ENCODE peak calls at places on chromosome 4, in nine cellular contexts. O, R, I, X, G, V, T, B and N are unnamed samples.

GRCh38 chr4:2745981-2746806 is 9.9 kb downstream of the TNIP2 start:
- DNase-seq in G (no peak), T (peak; percentile 64), R (no peak), B (peak; percentile 84), X (peak; percentile 76), O (peak; percentile 84), V (peak; percentile 85), I (peak; percentile 68), N (no peak)

GRCh38 chr4:174538123-174538875 is 16.0 kb upstream of the HPGD start:
- DNase-seq in V (no peak), B (no peak), R (no peak), T (no peak), O (peak; percentile 74), I (peak; percentile 6), X (no peak), G (no peak), N (no peak)

GRCh38 chr4:64774626-64775025 is 365.4 kb upstream of the TECRL start:
- DNase-seq in G (no peak), O (no peak), V (no peak), X (no peak), T (no peak), R (no peak), I (no peak), B (no peak), N (no peak)

GRCh38 chr4:55503164-55503563 is 43.5 kb downstream of the CLOCK start:
- DNase-seq in I (no peak), R (no peak), B (no peak), T (no peak), V (peak; percentile 84), X (peak; percentile 86), G (no peak), O (peak; percentile 87), N (no peak)

GRCh38 chr4:83237591-83237990 is 47.0 kb downstream of the COQ2 start:
- DNase-seq in O (no peak), I (no peak), G (no peak), B (no peak), T (no peak), V (no peak), X (no peak), R (no peak), N (no peak)

GRCh38 chr4:53500552-53500951 is 90.7 kb downstream of the LNX1 start:
- DNase-seq in I (no peak), G (no peak), B (no peak), R (no peak), O (no peak), X (no peak), V (no peak), T (no peak), N (no peak)

GRCh38 chr4:13615162-13615561 is 12.4 kb downstream of the BOD1L1 start:
- DNase-seq in T (no peak), V (no peak), X (no peak), G (no peak), R (no peak), B (no peak), I (no peak), O (no peak), N (no peak)

GRCh38 chr4:113761682-113762060 is at the start of gene CAMK2D:
- DNase-seq in I (peak; percentile 95), O (peak; percentile 74), V (peak; percentile 89), T (peak; percentile 76), R (peak; percentile 92), B (peak; percentile 92), G (peak; percentile 91), X (peak; percentile 82), N (peak; percentile 64)

GRCh38 chr4:7714176-7714575 is 225.5 kb downstream of the AFAP1 start:
- DNase-seq in X (no peak), B (no peak), R (no peak), G (no peak), I (no peak), O (no peak), V (no peak), T (no peak), N (no peak)

GRCh38 chr4:123555500-123556273 is 159.1 kb downstream of the SPRY1 start:
- DNase-seq in O (peak; percentile 90), R (peak; percentile 61), B (peak; percentile 87), I (peak; percentile 92), T (no peak), V (peak; percentile 74), G (peak; percentile 95), X (peak; percentile 68), N (no peak)

GRCh38 chr4:99471896-99472295 is 36.8 kb upstream of the ADH7 start:
- DNase-seq in V (no peak), I (no peak), B (no peak), R (no peak), O (no peak), X (no peak), G (no peak), T (no peak), N (no peak)

GRCh38 chr4:73404042-73404441 is at the start of gene ALB:
- DNase-seq in I (no peak), T (no peak), G (peak; percentile 68), X (no peak), O (no peak), V (no peak), R (no peak), B (no peak), N (no peak)

GRCh38 chr4:174284181-174284886 is 623 bp downstream of the CEP44 start:
- DNase-seq in I (peak; percentile 49), T (no peak), G (no peak), X (peak; percentile 86), V (peak; percentile 71), O (peak; percentile 83), B (no peak), R (no peak), N (no peak)

GRCh38 chr4:78645853-78646757 is 94.5 kb downstream of the ANXA3 start:
- DNase-seq in R (peak; percentile 74), G (peak; percentile 48), I (peak; percentile 79), V (peak; percentile 96), B (peak; percentile 71), O (peak; percentile 96), T (no peak), X (peak; percentile 95), N (no peak)

GRCh38 chr4:169330811-169331210 is 60.1 kb upstream of the SH3RF1 start:
- DNase-seq in I (no peak), G (no peak), T (no peak), V (no peak), B (no peak), R (no peak), X (no peak), O (no peak), N (no peak)

GRCh38 chr4:7842384-7843279 is 97.0 kb downstream of the AFAP1 start:
- DNase-seq in O (peak; percentile 97), V (peak; percentile 99), X (peak; percentile 96), T (no peak), I (peak; percentile 65), R (no peak), B (peak; percentile 65), G (no peak), N (no peak)

GRCh38 chr4:808860-809570 is 16.9 kb downstream of the CPLX1 start:
- DNase-seq in T (no peak), R (no peak), I (no peak), B (no peak), O (no peak), V (no peak), X (no peak), G (no peak), N (no peak)

GRCh38 chr4:122548452-122548851 is 72.4 kb downstream of the IL21 start:
- DNase-seq in G (no peak), V (peak; percentile 26), R (no peak), T (no peak), X (no peak), O (peak; percentile 63), B (no peak), I (no peak), N (no peak)

GRCh38 chr4:52869656-52870055 is 7.5 kb downstream of the RASL11B start:
- DNase-seq in R (no peak), O (no peak), V (no peak), I (no peak), B (no peak), T (no peak), X (no peak), G (no peak), N (no peak)

GRCh38 chr4:144718958-144719512 is 73.1 kb downstream of the HHIP start:
- DNase-seq in I (no peak), V (no peak), R (no peak), B (no peak), X (no peak), T (no peak), O (no peak), G (no peak), N (no peak)

GRCh38 chr4:114263233-114263632 is 283.8 kb upstream of the ARSJ start:
- DNase-seq in B (no peak), R (no peak), I (no peak), O (peak; percentile 74), V (peak; percentile 81), T (no peak), G (no peak), X (peak; percentile 77), N (no peak)

GRCh38 chr4:14898989-14899388 is 103.3 kb upstream of the CPEB2 start:
- DNase-seq in T (no peak), X (no peak), G (no peak), O (no peak), B (no peak), I (no peak), R (no peak), V (no peak), N (no peak)

GRCh38 chr4:10974371-10974770 is 289.8 kb upstream of the CLNK start:
- DNase-seq in O (peak; percentile 61), T (no peak), R (no peak), X (no peak), V (no peak), G (no peak), B (no peak), I (no peak), N (no peak)

GRCh38 chr4:140152760-140153418 is 1.1 kb downstream of the MAML3 start:
- DNase-seq in T (peak; percentile 25), O (peak; percentile 38), R (peak; percentile 26), X (peak; percentile 78), B (peak; percentile 62), I (peak; percentile 76), V (peak; percentile 44), G (peak; percentile 69), N (no peak)

GRCh38 chr4:101126044-101126443 is 221.3 kb downstream of the PPP3CA start:
- DNase-seq in B (no peak), R (no peak), I (no peak), G (no peak), O (no peak), X (peak; percentile 61), T (no peak), V (peak; percentile 47), N (no peak)

GRCh38 chr4:74934016-74934821 is 1.3 kb downstream of the PARM1 start:
- DNase-seq in T (no peak), I (peak; percentile 69), X (peak; percentile 57), B (peak; percentile 45), O (peak; percentile 37), G (no peak), R (no peak), V (peak; percentile 14), N (no peak)

GRCh38 chr4:158282252-158282651 is 72.0 kb downstream of the TMEM144 start:
- DNase-seq in O (peak; percentile 23), I (no peak), B (no peak), V (peak; percentile 40), T (no peak), X (peak; percentile 70), G (no peak), R (no peak), N (no peak)

GRCh38 chr4:24488399-24489164 is 95.8 kb downstream of the DHX15 start:
- DNase-seq in B (peak; percentile 66), O (peak; percentile 44), X (peak; percentile 69), G (peak; percentile 75), R (no peak), I (peak; percentile 80), V (peak; percentile 62), T (peak; percentile 36), N (no peak)

GRCh38 chr4:153146031-153146430 is 58.2 kb upstream of the TRIM2 start:
- DNase-seq in R (no peak), B (no peak), G (no peak), I (no peak), V (no peak), X (no peak), T (no peak), O (peak; percentile 74), N (no peak)

GRCh38 chr4:94452476-94453300 is 946 bp downstream of the PDLIM5 start:
- DNase-seq in V (peak; percentile 82), R (peak; percentile 43), O (peak; percentile 85), X (peak; percentile 93), B (peak; percentile 94), G (peak; percentile 93), T (no peak), I (peak; percentile 75), N (no peak)

GRCh38 chr4:52103314-52103713 is 52.2 kb downstream of the SPATA18 start:
- DNase-seq in I (peak; percentile 23), O (peak; percentile 48), R (no peak), G (no peak), T (no peak), X (peak; percentile 56), B (no peak), V (no peak), N (no peak)